ENCODE peak calls at places on chromosomes 4 and X, in eight cellular contexts. S is psoas muscle; E is GM20000; U is GDM1; C is heart left ventricle; Z is WERI-Rb-1; A is tibial nerve; L is activated effector memory CD4-positive, alpha-beta T cell treated with anti-CD3 and anti-CD28 coated beads, Interleukin-2, amount 50 U/mL, for 16 hours. G is an unnamed sample.

GRCh38 chr4:7829687-7830580 is 109.7 kb downstream of the AFAP1 start:
- DNase-seq in Z (no peak), L (no peak), U (no peak), E (no peak), C (no peak), S (no peak), A (no peak), G (no peak)

GRCh38 chr4:41696131-41696530 is 52.4 kb downstream of the PHOX2B start:
- DNase-seq in C (no peak), E (no peak), L (no peak), S (no peak), Z (no peak), U (no peak), A (no peak), G (no peak)

GRCh38 chr4:163166041-163166579 is 580 bp downstream of the NAF1 start:
- DNase-seq in U (peak; percentile 57), Z (peak; percentile 57), A (peak; percentile 14), S (peak; percentile 70), L (peak; percentile 83), C (peak; percentile 45), E (peak; percentile 63), G (peak; percentile 75)

GRCh38 chr4:6986067-6986780 is 56.9 kb upstream of the TADA2B start:
- DNase-seq in E (no peak), C (peak; percentile 63), U (no peak), Z (peak; percentile 45), S (peak; percentile 81), A (peak; percentile 49), L (peak; percentile 61), G (no peak)

GRCh38 chrX:41022579-41022978 is 62.7 kb upstream of the USP9X start:
- DNase-seq in L (no peak), S (no peak), C (no peak), U (no peak), A (no peak), E (no peak), Z (no peak), G (no peak)

GRCh38 chr4:30789219-30789671 is 69.1 kb downstream of the PCDH7 start:
- DNase-seq in S (no peak), L (no peak), U (no peak), E (no peak), C (no peak), Z (no peak), A (no peak), G (no peak)

GRCh38 chrX:15815779-15816452 is 25.6 kb downstream of the ZRSR2 start:
- DNase-seq in U (no peak), S (no peak), A (no peak), L (peak; percentile 62), Z (no peak), C (no peak), E (peak; percentile 21), G (peak; percentile 51)

GRCh38 chr4:5638316-5638715 is 70.0 kb downstream of the EVC2 start:
- DNase-seq in L (no peak), E (no peak), Z (no peak), S (no peak), U (no peak), A (no peak), C (no peak), G (no peak)

GRCh38 chr4:67327245-67327860 is 217.9 kb downstream of the CENPC start:
- DNase-seq in U (peak; percentile 9), C (peak; percentile 27), L (peak; percentile 70), S (no peak), E (peak; percentile 70), A (peak; percentile 26), Z (peak; percentile 67), G (peak; percentile 53)

GRCh38 chr4:40176602-40177001 is 20.2 kb upstream of the RHOH start:
- DNase-seq in E (no peak), U (no peak), L (no peak), Z (no peak), A (no peak), S (no peak), C (no peak), G (no peak)

GRCh38 chrX:20545538-20545937 is 278.8 kb upstream of the RPS6KA3 start:
- DNase-seq in S (no peak), A (no peak), L (no peak), C (no peak), E (no peak), U (no peak), Z (no peak), G (no peak)

GRCh38 chr4:8260656-8261111 is 8.9 kb upstream of the HTRA3 start:
- DNase-seq in E (no peak), A (no peak), U (no peak), L (no peak), Z (no peak), S (no peak), C (no peak), G (no peak)

GRCh38 chrX:102546818-102547493 is 30.4 kb upstream of the TMSB15A start:
- DNase-seq in C (no peak), A (no peak), U (no peak), E (peak; percentile 28), L (no peak), S (no peak), Z (no peak), G (peak; percentile 27)

GRCh38 chr4:176340871-176341685 is 21.3 kb downstream of the SPCS3 start:
- DNase-seq in S (no peak), C (no peak), L (no peak), E (peak; percentile 28), Z (no peak), U (no peak), A (no peak), G (peak; percentile 42)

GRCh38 chr4:77697860-77698599 is 92.4 kb downstream of the CXCL13 start:
- DNase-seq in U (peak; percentile 56), A (no peak), E (peak; percentile 5), L (no peak), S (peak; percentile 51), C (no peak), Z (peak; percentile 19), G (no peak)

GRCh38 chrX:3443186-3443585 is 96.7 kb upstream of the MXRA5 start:
- DNase-seq in L (no peak), Z (peak; percentile 79), U (no peak), S (no peak), A (no peak), C (peak; percentile 29), E (no peak), G (no peak)

GRCh38 chr4:48851651-48852050 is 20.8 kb downstream of the OCIAD1 start:
- DNase-seq in S (no peak), A (no peak), E (no peak), L (no peak), C (no peak), U (no peak), Z (no peak), G (no peak)

GRCh38 chrX:57906790-57907189 is 3.5 kb downstream of the ZXDA start:
- DNase-seq in U (no peak), C (no peak), A (no peak), L (no peak), Z (no peak), S (no peak), E (no peak), G (no peak)

GRCh38 chr4:84497220-84497834 is 1.8 kb downstream of the NKX6-1 start:
- DNase-seq in U (no peak), A (no peak), E (peak; percentile 27), Z (no peak), S (no peak), L (no peak), C (no peak), G (no peak)

GRCh38 chrX:54492340-54492739 is 3.7 kb downstream of the FGD1 start:
- DNase-seq in S (peak; percentile 64), Z (no peak), E (no peak), L (no peak), U (no peak), C (peak; percentile 54), A (no peak), G (no peak)

G was measured in GM13976.